ENCODE peak calls at places on chromosomes 1 and 21, in four cellular contexts. One of them, this sample, is unnamed.

GRCh38 chr1:75855734-75856133 is 59.1 kb downstream of the MSH4 start:
- DNase-seq in stimulated activated effector memory CD8-positive, alpha-beta T cell treated with anti-CD3 and anti-CD28 coated beads, Interleukin-12 subunit alpha, Interleukin-12 subunit beta, amount 100 ng/mL, for 72 hours: no peak
- DNase-seq in small intestine: no peak
- DNase-seq in T1000: no peak
- DNase-seq in this sample: no peak

GRCh38 chr1:202016022-202016624 is 5.7 kb downstream of the ELF3 start:
- DNase-seq in stimulated activated effector memory CD8-positive, alpha-beta T cell treated with anti-CD3 and anti-CD28 coated beads, Interleukin-12 subunit alpha, Interleukin-12 subunit beta, amount 100 ng/mL, for 72 hours: no peak
- DNase-seq in small intestine: peak; percentile 68
- DNase-seq in T1000: no peak
- DNase-seq in this sample: peak; percentile 59

GRCh38 chr1:29478046-29478791 is 241.9 kb downstream of the PTPRU start:
- DNase-seq in stimulated activated effector memory CD8-positive, alpha-beta T cell treated with anti-CD3 and anti-CD28 coated beads, Interleukin-12 subunit alpha, Interleukin-12 subunit beta, amount 100 ng/mL, for 72 hours: no peak
- DNase-seq in small intestine: no peak
- DNase-seq in T1000: no peak
- DNase-seq in this sample: no peak

GRCh38 chr1:214216779-214217178 is 64.2 kb upstream of the SMYD2 start:
- DNase-seq in stimulated activated effector memory CD8-positive, alpha-beta T cell treated with anti-CD3 and anti-CD28 coated beads, Interleukin-12 subunit alpha, Interleukin-12 subunit beta, amount 100 ng/mL, for 72 hours: no peak
- DNase-seq in small intestine: no peak
- DNase-seq in T1000: no peak
- DNase-seq in this sample: no peak

GRCh38 chr1:161119017-161119378 is 1.1 kb downstream of the NIT1 start:
- DNase-seq in stimulated activated effector memory CD8-positive, alpha-beta T cell treated with anti-CD3 and anti-CD28 coated beads, Interleukin-12 subunit alpha, Interleukin-12 subunit beta, amount 100 ng/mL, for 72 hours: peak; percentile 56
- DNase-seq in small intestine: peak; percentile 53
- DNase-seq in T1000: no peak
- DNase-seq in this sample: peak; percentile 36

GRCh38 chr1:41805771-41806471 is 112.8 kb downstream of the HIVEP3 start:
- DNase-seq in stimulated activated effector memory CD8-positive, alpha-beta T cell treated with anti-CD3 and anti-CD28 coated beads, Interleukin-12 subunit alpha, Interleukin-12 subunit beta, amount 100 ng/mL, for 72 hours: no peak
- DNase-seq in small intestine: no peak
- DNase-seq in T1000: no peak
- DNase-seq in this sample: no peak

GRCh38 chr21:38440746-38441145 is 57.5 kb downstream of the ERG start:
- DNase-seq in stimulated activated effector memory CD8-positive, alpha-beta T cell treated with anti-CD3 and anti-CD28 coated beads, Interleukin-12 subunit alpha, Interleukin-12 subunit beta, amount 100 ng/mL, for 72 hours: no peak
- DNase-seq in small intestine: no peak
- DNase-seq in T1000: peak; percentile 78
- DNase-seq in this sample: no peak

GRCh38 chr1:21547876-21548275 is 38.7 kb downstream of the ALPL start:
- DNase-seq in stimulated activated effector memory CD8-positive, alpha-beta T cell treated with anti-CD3 and anti-CD28 coated beads, Interleukin-12 subunit alpha, Interleukin-12 subunit beta, amount 100 ng/mL, for 72 hours: no peak
- DNase-seq in small intestine: no peak
- DNase-seq in T1000: no peak
- DNase-seq in this sample: no peak

GRCh38 chr1:201190624-201191051 is at the start of gene IGFN1:
- DNase-seq in stimulated activated effector memory CD8-positive, alpha-beta T cell treated with anti-CD3 and anti-CD28 coated beads, Interleukin-12 subunit alpha, Interleukin-12 subunit beta, amount 100 ng/mL, for 72 hours: no peak
- DNase-seq in small intestine: no peak
- DNase-seq in T1000: no peak
- DNase-seq in this sample: no peak

GRCh38 chr1:215887618-215888017 is 320.5 kb downstream of the KCTD3 start:
- DNase-seq in stimulated activated effector memory CD8-positive, alpha-beta T cell treated with anti-CD3 and anti-CD28 coated beads, Interleukin-12 subunit alpha, Interleukin-12 subunit beta, amount 100 ng/mL, for 72 hours: no peak
- DNase-seq in small intestine: no peak
- DNase-seq in T1000: no peak
- DNase-seq in this sample: no peak

GRCh38 chr1:148353461-148354283 is 129.4 kb downstream of the PPIAL4G start:
- DNase-seq in stimulated activated effector memory CD8-positive, alpha-beta T cell treated with anti-CD3 and anti-CD28 coated beads, Interleukin-12 subunit alpha, Interleukin-12 subunit beta, amount 100 ng/mL, for 72 hours: peak; percentile 65
- DNase-seq in small intestine: no peak
- DNase-seq in T1000: no peak
- DNase-seq in this sample: peak; percentile 32

GRCh38 chr1:42035205-42035829 is 116.6 kb upstream of the HIVEP3 start:
- DNase-seq in stimulated activated effector memory CD8-positive, alpha-beta T cell treated with anti-CD3 and anti-CD28 coated beads, Interleukin-12 subunit alpha, Interleukin-12 subunit beta, amount 100 ng/mL, for 72 hours: peak; percentile 89
- DNase-seq in small intestine: peak; percentile 26
- DNase-seq in T1000: peak; percentile 43
- DNase-seq in this sample: peak; percentile 47

GRCh38 chr1:196660912-196661311 is 9.1 kb downstream of the CFH start:
- DNase-seq in stimulated activated effector memory CD8-positive, alpha-beta T cell treated with anti-CD3 and anti-CD28 coated beads, Interleukin-12 subunit alpha, Interleukin-12 subunit beta, amount 100 ng/mL, for 72 hours: no peak
- DNase-seq in small intestine: peak; percentile 26
- DNase-seq in T1000: no peak
- DNase-seq in this sample: peak; percentile 49

GRCh38 chr1:206679738-206680211 is 4.9 kb upstream of the MAPKAPK2 start:
- DNase-seq in stimulated activated effector memory CD8-positive, alpha-beta T cell treated with anti-CD3 and anti-CD28 coated beads, Interleukin-12 subunit alpha, Interleukin-12 subunit beta, amount 100 ng/mL, for 72 hours: no peak
- DNase-seq in small intestine: peak; percentile 72
- DNase-seq in T1000: no peak
- DNase-seq in this sample: no peak

GRCh38 chr1:9755441-9755995 is 68.2 kb downstream of the CLSTN1 start:
- DNase-seq in stimulated activated effector memory CD8-positive, alpha-beta T cell treated with anti-CD3 and anti-CD28 coated beads, Interleukin-12 subunit alpha, Interleukin-12 subunit beta, amount 100 ng/mL, for 72 hours: no peak
- DNase-seq in small intestine: no peak
- DNase-seq in T1000: no peak
- DNase-seq in this sample: no peak

GRCh38 chr1:17912491-17912890 is 157.4 kb downstream of the ACTL8 start:
- DNase-seq in stimulated activated effector memory CD8-positive, alpha-beta T cell treated with anti-CD3 and anti-CD28 coated beads, Interleukin-12 subunit alpha, Interleukin-12 subunit beta, amount 100 ng/mL, for 72 hours: no peak
- DNase-seq in small intestine: no peak
- DNase-seq in T1000: no peak
- DNase-seq in this sample: no peak